ENCODE peak calls at places on chromosome 5, in four cellular contexts. E is GM18507; N is activated CD4-positive, alpha-beta memory T cell treated with anti-CD3 and anti-CD28 coated beads, Interleukin-2, amount 10 ng/mL, durations not matched to agents 7 days and 5 days; V is T-helper 9 cell. I is an unnamed sample.
A peak's percentile ranks its signal among the peaks of the same experiment; 100 is the strongest.

GRCh38 chr5:149400304-149400703 is 21.2 kb upstream of the IL17B start:
- DNase-seq in N (no peak), V (no peak), E (no peak), I (no peak)

GRCh38 chr5:180366303-180366702 is 13.2 kb upstream of the GFPT2 start:
- DNase-seq in V (no peak), N (no peak), E (no peak), I (no peak)

GRCh38 chr5:82593481-82593880 is 315.3 kb upstream of the RPS23 start:
- DNase-seq in V (no peak), E (no peak), N (no peak), I (no peak)

GRCh38 chr5:18114161-18114802 is 480.0 kb downstream of the TAF11L14 start:
- DNase-seq in N (no peak), E (no peak), V (no peak), I (no peak)

GRCh38 chr5:119168401-119168800 is 97.5 kb downstream of the DMXL1 start:
- DNase-seq in N (no peak), E (no peak), V (no peak), I (no peak)

GRCh38 chr5:133373121-133373870 is 239.0 kb downstream of the FSTL4 start:
- DNase-seq in E (no peak), V (no peak), N (peak; percentile 8), I (no peak)

GRCh38 chr5:60207031-60207430 is 313.5 kb upstream of the PDE4D start:
- DNase-seq in E (no peak), V (no peak), N (no peak), I (peak; percentile 48)

GRCh38 chr5:172773481-172774469 is 2.8 kb upstream of the DUSP1 start:
- DNase-seq in V (no peak), E (no peak), N (no peak), I (no peak)

GRCh38 chr5:159878988-159879471 is 37.3 kb upstream of the ADRA1B start:
- DNase-seq in N (no peak), V (no peak), E (no peak), I (no peak)

GRCh38 chr5:52948418-52949076 is 40.6 kb upstream of the ITGA2 start:
- DNase-seq in N (peak; percentile 78), E (peak; percentile 18), V (peak; percentile 37), I (no peak)

GRCh38 chr5:130550553-130550940 is 614.5 kb downstream of the HINT1 start:
- DNase-seq in V (no peak), N (no peak), E (no peak), I (no peak)

GRCh38 chr5:176536132-176536901 is 885 bp downstream of the RNF44 start:
- DNase-seq in E (peak; percentile 65), V (peak; percentile 83), N (peak; percentile 89), I (peak; percentile 55)

GRCh38 chr5:135457424-135458071 is 5.4 kb upstream of the TIFAB start:
- DNase-seq in N (peak; percentile 68), E (peak; percentile 57), V (peak; percentile 38), I (peak; percentile 38)

GRCh38 chr5:1754531-1755220 is 45.0 kb downstream of the MRPL36 start:
- DNase-seq in N (no peak), E (no peak), V (no peak), I (no peak)

GRCh38 chr5:80961376-80962281 is 1.5 kb downstream of the RASGRF2 start:
- DNase-seq in N (peak; percentile 59), E (no peak), V (peak; percentile 21), I (no peak)

GRCh38 chr5:120446068-120446492 is 18.0 kb upstream of the PRR16 start:
- DNase-seq in N (no peak), V (no peak), E (no peak), I (no peak)

GRCh38 chr5:143033535-143034260 is 263.5 kb downstream of the ARHGAP26 start:
- DNase-seq in E (no peak), N (no peak), V (no peak), I (no peak)

GRCh38 chr5:107979272-107979671 is 308.5 kb upstream of the EFNA5 start:
- DNase-seq in V (no peak), N (no peak), E (no peak), I (no peak)

GRCh38 chr5:15650266-15650665 is 150.3 kb downstream of the FBXL7 start:
- DNase-seq in N (no peak), V (no peak), E (no peak), I (no peak)

GRCh38 chr5:178241259-178241658 is 8.7 kb upstream of the PHYKPL start:
- DNase-seq in E (no peak), N (no peak), V (no peak), I (no peak)

GRCh38 chr5:35202319-35203111 is 27.8 kb downstream of the PRLR start:
- DNase-seq in N (peak; percentile 21), V (peak; percentile 6), E (no peak), I (peak; percentile 59)

GRCh38 chr5:17340363-17340762 is 122.9 kb downstream of the BASP1 start:
- DNase-seq in E (no peak), V (no peak), N (no peak), I (no peak)

GRCh38 chr5:132473019-132473531 is 17.5 kb downstream of the IRF1 start:
- DNase-seq in N (peak; percentile 94), E (peak; percentile 60), V (peak; percentile 75), I (peak; percentile 75)

GRCh38 chr5:167819406-167819805 is 472.0 kb upstream of the WWC1 start:
- DNase-seq in N (no peak), V (no peak), E (no peak), I (no peak)

GRCh38 chr5:73974871-73975351 is 348.9 kb downstream of the ARHGEF28 start:
- DNase-seq in E (no peak), V (no peak), N (no peak), I (no peak)

GRCh38 chr5:115977988-115978387 is 15.7 kb downstream of the LVRN start:
- DNase-seq in V (no peak), N (no peak), E (no peak), I (no peak)

GRCh38 chr5:111439473-111440075 is 72.8 kb downstream of the STARD4 start:
- DNase-seq in V (no peak), E (no peak), N (no peak), I (no peak)

GRCh38 chr5:72224946-72225427 is 95.1 kb downstream of the MRPS27 start:
- DNase-seq in V (no peak), E (no peak), N (no peak), I (no peak)

GRCh38 chr5:74432240-74432639 is 208.3 kb downstream of the ENC1 start:
- DNase-seq in N (no peak), E (no peak), V (no peak), I (no peak)

GRCh38 chr5:14501353-14502162 is 80.0 kb upstream of the OTULINL start:
- DNase-seq in N (no peak), V (no peak), E (no peak), I (no peak)

GRCh38 chr5:157464518-157465171 is 4.6 kb downstream of the NIPAL4 start:
- DNase-seq in N (peak; percentile 67), V (no peak), E (no peak), I (no peak)

I was measured in memory B cell.